ENCODE peak calls at places on chromosomes 7 and 10, in seven cellular contexts. R is T-helper 17 cell, B is SK-MEL-5, H is posterior vena cava, U is mucosa of gallbladder, Q is RWPE1, A is Panc1. T is an unnamed sample.

GRCh38 chr10:91652364-91652763 is 19.5 kb upstream of the PPP1R3C start:
- DNase-seq in R (no peak), B (peak), H (no peak), U (no peak), Q (peak), A (no peak), T (peak)

GRCh38 chr10:96651998-96652431 is 65.2 kb upstream of the TM9SF3 start:
- DNase-seq in R (no peak), B (no peak), H (no peak), U (no peak), Q (no peak), A (no peak), T (no peak)

GRCh38 chr10:87952612-87953011 is 89.2 kb downstream of the PTEN start:
- DNase-seq in R (no peak), B (no peak), H (no peak), U (no peak), Q (no peak), A (no peak), T (peak)

GRCh38 chr10:3924344-3924743 is 139.3 kb upstream of the KLF6 start:
- DNase-seq in R (no peak), B (peak), H (no peak), U (no peak), Q (peak), A (no peak), T (no peak)

GRCh38 chr10:70849582-70850016 is 33.9 kb downstream of the SGPL1 start:
- DNase-seq in R (no peak), B (peak), H (no peak), U (no peak), Q (no peak), A (no peak), T (no peak)

GRCh38 chr7:86790383-86790782 is 146.7 kb downstream of the GRM3 start:
- DNase-seq in R (no peak), B (no peak), H (no peak), U (no peak), Q (no peak), A (no peak), T (no peak)

GRCh38 chr7:15368653-15369052 is 193.2 kb downstream of the AGMO start:
- DNase-seq in R (no peak), B (no peak), H (no peak), U (no peak), Q (no peak), A (no peak), T (peak)

GRCh38 chr10:34341473-34341872 is 473.6 kb downstream of the PARD3 start:
- DNase-seq in R (no peak), B (no peak), H (no peak), U (no peak), Q (no peak), A (no peak), T (no peak)

GRCh38 chr7:112462236-112462635 is 12.0 kb downstream of the IFRD1 start:
- DNase-seq in R (no peak), B (peak), H (no peak), U (peak), Q (peak), A (no peak), T (peak)

GRCh38 chr10:92181575-92181974 is 109.3 kb downstream of the CPEB3 start:
- DNase-seq in R (no peak), B (peak), H (no peak), U (no peak), Q (peak), A (no peak), T (peak)

GRCh38 chr10:71766717-71767419 is 6.5 kb downstream of the VSIR start:
- DNase-seq in R (no peak), B (no peak), H (peak), U (peak), Q (peak), A (peak), T (no peak)

GRCh38 chr7:122717356-122718089 is 14.8 kb upstream of the RNF148 start:
- DNase-seq in R (no peak), B (no peak), H (no peak), U (no peak), Q (no peak), A (no peak), T (no peak)